ENCODE peak calls at places on chromosome 19, in nine cellular contexts. D is CD4-positive, alpha-beta T cell; F is neural crest cell; N is lung; P is testis; H is nephron progenitor cell; M is CD14-positive monocyte; Y is CD8-positive, alpha-beta T cell; J is heart right ventricle. C is an unnamed sample.

GRCh38 chr19:1410136-1410786 is 2.9 kb downstream of the DAZAP1 start:
- DNase-seq in M (no peak), N (no peak), H (no peak), F (no peak), P (no peak), Y (no peak), D (no peak), J (no peak), C (no peak)

GRCh38 chr19:2048959-2049740 is 1.9 kb downstream of the MKNK2 start:
- DNase-seq in D (no peak), H (no peak), M (no peak), F (no peak), Y (no peak), P (peak; percentile 72), N (no peak), J (no peak), C (no peak)

GRCh38 chr19:582497-583197 is 7.0 kb upstream of the HCN2 start:
- DNase-seq in D (no peak), P (no peak), J (no peak), H (no peak), Y (no peak), F (no peak), N (no peak), M (no peak), C (no peak)

GRCh38 chr19:41531438-41532311 is 44.3 kb upstream of the CEACAM21 start:
- DNase-seq in Y (peak; percentile 80), H (no peak), N (peak; percentile 88), J (peak; percentile 92), M (peak; percentile 95), D (peak; percentile 87), F (no peak), P (peak; percentile 64), C (peak; percentile 16)

GRCh38 chr19:5717215-5717614 is 2.7 kb downstream of the LONP1 start:
- DNase-seq in M (no peak), Y (no peak), J (no peak), D (no peak), F (no peak), H (no peak), P (no peak), N (no peak), C (no peak)

GRCh38 chr19:49489601-49490167 is 2.3 kb downstream of the RPL13A start:
- DNase-seq in Y (peak; percentile 32), M (no peak), H (no peak), N (no peak), J (no peak), F (no peak), P (no peak), D (no peak), C (no peak)

GRCh38 chr19:17753976-17754375 is 2.7 kb downstream of the FCHO1 start:
- DNase-seq in Y (no peak), M (no peak), F (peak; percentile 50), D (no peak), H (no peak), J (no peak), N (no peak), P (no peak), C (no peak)

GRCh38 chr19:35716735-35716984 is 1.1 kb upstream of the KMT2B start:
- DNase-seq in Y (no peak), D (no peak), N (no peak), J (no peak), F (no peak), H (no peak), M (no peak), P (no peak), C (no peak)

GRCh38 chr19:31560021-31560770 is 211.0 kb upstream of the TSHZ3 start:
- DNase-seq in F (no peak), H (no peak), P (no peak), Y (no peak), N (no peak), D (no peak), M (no peak), J (no peak), C (no peak)

DNA sequence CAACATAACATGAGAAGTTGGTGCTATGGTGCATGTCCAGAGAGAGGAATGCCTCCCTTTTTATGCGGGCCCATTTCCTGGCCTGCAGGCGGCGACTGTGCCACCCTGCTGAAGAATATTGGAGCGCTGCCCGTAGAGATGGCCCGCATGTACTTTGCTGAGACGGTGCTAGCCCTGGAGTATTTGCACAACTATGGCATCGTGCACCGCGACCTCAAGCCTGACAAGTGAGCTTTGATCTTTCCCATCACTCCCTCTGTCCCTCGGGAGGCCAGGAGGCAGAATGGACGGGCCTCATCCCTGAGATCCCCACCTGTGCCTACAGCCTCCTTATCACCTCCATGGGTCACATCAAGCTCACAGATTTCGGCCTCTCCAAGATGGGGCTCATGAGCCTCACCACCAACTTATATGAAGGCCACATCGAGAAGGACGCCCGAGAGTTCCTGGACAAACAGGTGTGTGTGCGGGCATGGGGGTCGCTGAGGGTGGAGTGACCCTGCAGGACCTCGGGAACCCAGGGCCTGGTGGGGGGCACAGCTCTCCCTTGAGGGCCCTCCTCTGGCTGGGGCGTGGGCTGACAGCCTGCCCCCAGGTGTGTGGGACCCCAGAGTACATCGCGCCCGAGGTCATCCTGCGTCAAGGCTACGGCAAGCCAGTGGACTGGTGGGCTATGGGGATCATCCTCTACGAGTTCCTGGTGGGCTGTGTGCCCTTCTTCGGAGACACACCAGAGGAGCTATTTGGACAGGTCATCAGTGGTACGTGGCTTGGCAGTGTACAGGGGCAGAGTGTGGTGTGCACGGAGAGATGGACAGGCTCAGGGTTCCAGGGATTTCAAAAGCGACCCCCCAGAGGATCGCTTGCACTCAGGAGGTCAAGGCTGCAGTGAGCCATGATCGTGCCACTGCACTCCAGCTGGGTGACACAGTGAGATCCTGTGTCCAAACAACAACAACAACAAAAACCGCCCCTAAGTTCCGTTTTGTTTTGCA is 16.2 kb downstream of the DNASE2 start:
- DNase-seq in J (no peak), N (no peak), P (no peak), M (no peak), H (no peak), Y (no peak), F (no peak), D (no peak), C (no peak)
- TF ChIP-seq CTCF in J (no peak), N (no peak), P (no peak), M (no peak), H (no peak), Y (no peak), F (no peak), D (no peak), C (no peak)

GRCh38 chr19:39500543-39500942 is 1.8 kb downstream of the DLL3 start:
- DNase-seq in M (no peak), D (no peak), F (no peak), J (no peak), P (no peak), N (no peak), H (no peak), Y (no peak), C (no peak)

GRCh38 chr19:39499932-39500331 is 1.2 kb downstream of the DLL3 start:
- DNase-seq in P (no peak), Y (no peak), J (no peak), D (no peak), N (no peak), H (no peak), F (no peak), M (no peak), C (no peak)

GRCh38 chr19:39498262-39499081 is at the start of gene DLL3:
- DNase-seq in D (no peak), P (no peak), H (peak; percentile 64), M (no peak), F (peak; percentile 17), J (no peak), Y (peak; percentile 11), N (no peak), C (peak; percentile 33)

GRCh38 chr19:39497850-39498261 is 891 bp upstream of the DLL3 start:
- DNase-seq in M (no peak), P (peak; percentile 39), H (peak; percentile 78), F (peak; percentile 56), Y (peak; percentile 20), D (no peak), N (no peak), J (no peak), C (peak; percentile 81)

DNA sequence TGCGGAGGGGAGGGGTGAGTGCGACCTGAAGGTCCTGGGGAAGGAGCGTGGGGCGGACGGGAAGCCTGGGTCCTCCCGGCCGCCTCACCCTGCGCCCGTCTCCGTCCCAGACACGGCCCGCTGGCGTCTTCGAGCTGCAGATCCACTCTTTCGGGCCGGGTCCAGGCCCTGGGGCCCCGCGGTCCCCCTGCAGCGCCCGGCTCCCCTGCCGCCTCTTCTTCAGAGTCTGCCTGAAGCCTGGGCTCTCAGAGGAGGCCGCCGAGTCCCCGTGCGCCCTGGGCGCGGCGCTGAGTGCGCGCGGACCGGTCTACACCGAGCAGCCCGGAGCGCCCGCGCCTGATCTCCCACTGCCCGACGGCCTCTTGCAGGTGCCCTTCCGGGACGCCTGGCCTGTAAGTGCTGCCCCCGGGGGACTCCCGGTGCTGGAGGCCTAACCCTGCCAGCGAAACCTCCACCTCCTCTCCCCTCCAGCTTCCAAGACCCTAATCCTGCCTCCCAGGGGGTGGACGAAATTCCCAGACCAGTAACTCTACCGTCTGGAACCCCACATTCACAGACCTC is 415 bp downstream of the DLL3 start:
- DNase-seq in N (no peak), H (peak; percentile 67), J (no peak), P (no peak), Y (no peak), M (no peak), F (peak; percentile 13), D (no peak), C (peak; percentile 53)
- TF ChIP-seq CTCF in N (no peak), H (no peak), J (no peak), P (no peak), Y (no peak), M (no peak), F (no peak), D (no peak), C (no peak)

GRCh38 chr19:7681336-7682174 is 922 bp downstream of the TRAPPC5 start:
- DNase-seq in H (peak; percentile 75), J (peak; percentile 83), P (peak; percentile 86), F (peak; percentile 63), D (peak; percentile 85), M (peak; percentile 97), N (peak; percentile 89), Y (peak; percentile 85), C (peak; percentile 75)
- TF ChIP-seq CTCF in H (peak; percentile 16), J (peak; percentile 8), P (peak; percentile 53), F (peak; percentile 55), D (peak; percentile 49), M (peak; percentile 64), N (peak; percentile 47), Y (peak; percentile 57), C (peak; percentile 16)

GRCh38 chr19:45862271-45862563 is 730 bp downstream of the SYMPK start:
- DNase-seq in M (no peak), J (no peak), D (no peak), P (no peak), H (no peak), F (no peak), Y (no peak), N (no peak), C (no peak)

GRCh38 chr19:45863840-45864628 is at the start of gene FOXA3:
- DNase-seq in F (no peak), D (peak; percentile 27), M (no peak), N (no peak), J (no peak), H (peak; percentile 63), P (no peak), Y (peak; percentile 52), C (peak; percentile 71)

GRCh38 chr19:45863335-45863839 is 440 bp upstream of the SYMPK start:
- DNase-seq in H (no peak), P (no peak), D (no peak), M (no peak), J (no peak), F (no peak), N (no peak), Y (no peak), C (no peak)

GRCh38 chr19:45864629-45865082 is 530 bp downstream of the FOXA3 start:
- DNase-seq in Y (no peak), P (no peak), H (no peak), D (no peak), M (no peak), N (no peak), F (no peak), J (no peak), C (no peak)

GRCh38 chr19:45862564-45863334 is at the start of gene SYMPK:
- DNase-seq in M (peak; percentile 99), Y (peak; percentile 98), N (peak; percentile 99), P (peak; percentile 99), J (peak; percentile 99), F (peak; percentile 96), D (peak; percentile 98), H (peak; percentile 99), C (peak; percentile 99)
- TF ChIP-seq CTCF in M (no peak), Y (no peak), N (peak; percentile 4), P (peak; percentile 5), J (no peak), F (no peak), D (no peak), H (no peak), C (no peak)